ENCODE peak calls at places on chromosomes 11 and 22, in five cellular contexts. B is effector memory CD4-positive, alpha-beta T cell; M is right lobe of liver; J is thoracic aorta; V is sigmoid colon. W is an unnamed sample. For H3K9me3, the result is how much of the 10 kb centered on the place peaks cover.

GRCh38 chr11:108748971-108749370 is 84.1 kb downstream of the DDX10 start:
- DNase-seq in J (no peak), M (no peak), V (no peak), B (no peak), W (no peak)

GRCh38 chr11:101446238-101446637 is 137.6 kb downstream of the TRPC6 start:
- DNase-seq in B (no peak), V (no peak), M (no peak), J (no peak), W (no peak)

GRCh38 chr22:43098356-43098755 is 9.2 kb upstream of the TTLL1 start:
- DNase-seq in J (no peak), M (no peak), V (no peak), B (no peak), W (no peak)

GRCh38 chr11:65132988-65133700 is 1.2 kb downstream of the SYVN1 start:
- DNase-seq in V (peak), B (no peak), J (no peak), M (peak), W (no peak)

GRCh38 chr11:19628018-19628417 is 84.6 kb upstream of the NAV2 start:
- DNase-seq in M (no peak), B (no peak), V (peak), J (peak), W (no peak)

GRCh38 chr11:124086447-124086846 is 28.8 kb upstream of the VWA5A start:
- DNase-seq in J (no peak), V (no peak), M (no peak), B (no peak), W (no peak)

GRCh38 chr11:119888119-119888518 is 159.1 kb upstream of the NECTIN1 start:
- DNase-seq in J (no peak), B (no peak), M (no peak), V (no peak), W (no peak)

GRCh38 chr11:79007811-79008294 is 433.0 kb downstream of the TENM4 start:
- DNase-seq in J (no peak), V (no peak), B (no peak), M (no peak), W (no peak)

GRCh38 chr22:30968015-30968923 is at the start of gene MORC2:
- DNase-seq in M (peak), B (no peak), J (no peak), V (peak), W (no peak)

GRCh38 chr22:37334859-37335818 is 52.8 kb downstream of the CYTH4 start:
- DNase-seq in J (no peak), B (no peak), M (no peak), V (no peak), W (no peak)

GRCh38 chr11:17604201-17604912 is 57.3 kb downstream of the OTOG start:
- DNase-seq in J (no peak), M (no peak), V (no peak), B (no peak), W (no peak)

GRCh38 chr11:65445604-65446445 is 23.2 kb downstream of the NEAT1 start:
- DNase-seq in B (no peak), V (peak), M (peak), J (no peak), W (no peak)

GRCh38 chr11:17300372-17300771 is 23.8 kb downstream of the NUCB2 start:
- DNase-seq in M (no peak), B (no peak), J (no peak), V (no peak), W (no peak)

GRCh38 chr11:107427569-107428180 is 29.9 kb downstream of the CWF19L2 start:
- DNase-seq in J (no peak), M (no peak), V (no peak), B (no peak), W (no peak)

DNA sequence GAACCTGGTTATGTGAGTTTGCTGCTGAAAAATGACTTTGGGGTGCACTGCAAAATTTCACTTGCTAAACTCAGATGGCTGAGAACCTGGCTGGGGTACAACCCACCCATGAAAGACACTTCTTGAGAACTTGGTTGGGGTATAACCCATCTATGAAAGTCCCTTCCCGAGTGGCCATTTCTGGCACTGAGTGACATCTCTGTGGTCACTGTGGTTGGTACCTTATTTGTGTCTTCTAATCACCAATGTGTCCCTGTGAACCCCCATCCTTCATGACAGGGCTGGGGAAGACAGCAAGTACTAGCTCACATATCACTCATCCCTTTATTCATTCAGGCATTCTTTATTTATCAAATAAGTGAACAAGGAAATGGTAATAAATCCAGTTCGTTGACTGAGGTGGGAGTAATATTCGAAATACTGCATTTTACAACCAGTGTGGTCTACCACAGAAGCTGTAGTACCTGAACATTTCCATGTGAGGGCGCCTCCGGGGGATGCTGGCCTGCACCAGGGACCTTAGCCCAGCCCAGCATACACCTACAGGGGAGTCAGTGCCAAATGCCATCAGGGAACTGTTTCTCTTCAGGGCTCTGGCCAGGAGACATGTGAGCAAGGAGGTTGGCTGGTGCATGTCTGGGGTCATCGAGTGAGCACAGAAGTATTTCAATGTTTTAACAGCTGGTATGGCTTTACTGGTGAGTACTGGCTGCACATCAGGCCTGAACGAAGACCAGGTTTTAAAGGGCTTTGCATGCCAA is 122.1 kb downstream of the CSNK2A3 start:
- DNase-seq in B (no peak), V (no peak), J (no peak), M (no peak), W (no peak)
- H3K9me3 ChIP-seq in B (under half), V (under half), J (under half), M (under half), W (under half)

GRCh38 chr22:49028111-49028510 is 799.6 kb downstream of the BRD1 start:
- DNase-seq in B (no peak), M (peak), V (no peak), J (no peak), W (no peak)
- H3K9me3 ChIP-seq in B (under half), M (under half), V (under half), J (under half), W (under half)

DNA sequence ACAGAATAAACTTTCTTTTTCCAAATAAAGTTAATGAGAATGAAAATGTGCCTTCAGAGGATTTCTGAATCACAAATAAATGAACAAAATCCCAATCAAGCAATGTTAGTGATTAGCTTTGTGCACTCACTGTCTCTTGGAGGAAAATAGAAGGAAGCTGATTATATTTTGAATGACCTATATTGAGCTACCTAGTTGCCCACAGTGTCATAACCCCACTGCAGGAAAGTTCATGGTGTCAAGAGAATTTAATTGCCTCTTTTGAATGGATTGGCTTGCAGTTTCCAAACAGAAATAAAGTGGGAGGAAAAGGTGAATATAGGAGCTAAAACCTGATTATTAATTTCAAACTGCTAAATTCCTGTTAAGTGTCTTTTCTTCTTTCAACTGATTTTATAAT is 515.9 kb downstream of the JRKL start:
- DNase-seq in M (no peak), J (no peak), V (no peak), B (no peak), W (no peak)
- H3K9me3 ChIP-seq in M (under half), J (under half), V (under half), B (under half), W (under half)

GRCh38 chr11:133955091-133955846 is 1.5 kb downstream of the IGSF9B start:
- DNase-seq in J (peak), M (no peak), V (peak), B (no peak), W (no peak)
- H3K9me3 ChIP-seq in J (under half), M (under half), V (under half), B (under half), W (under half)

GRCh38 chr22:47390026-47390970 is 627.8 kb downstream of the TBC1D22A start:
- DNase-seq in B (no peak), M (peak), J (no peak), V (peak), W (no peak)
- H3K9me3 ChIP-seq in B (under half), M (under half), J (under half), V (under half), W (under half)